ENCODE peak calls at places on chromosomes 11 and 22, in nine cellular contexts. One of them, this sample, is unnamed.

GRCh38 chr11:119800619-119801018 is 71.6 kb upstream of the NECTIN1 start:
- DNase-seq in lung: no peak
- DNase-seq in brain microvascular endothelial cell: no peak
- DNase-seq in GM23338: no peak
- DNase-seq in K562: no peak
- DNase-seq in upper lobe of right lung: no peak
- DNase-seq in neuronal stem cell: no peak
- DNase-seq in adrenal gland: no peak
- DNase-seq in transverse colon: no peak
- DNase-seq in this sample: no peak

GRCh38 chr22:39221999-39222686 is 22.6 kb downstream of the PDGFB start:
- DNase-seq in lung: no peak
- DNase-seq in brain microvascular endothelial cell: no peak
- DNase-seq in GM23338: no peak
- DNase-seq in K562: no peak
- DNase-seq in upper lobe of right lung: peak
- DNase-seq in neuronal stem cell: no peak
- DNase-seq in adrenal gland: no peak
- DNase-seq in transverse colon: no peak
- DNase-seq in this sample: no peak

GRCh38 chr22:20324139-20324516 is 4.3 kb upstream of the DGCR6L start:
- DNase-seq in lung: no peak
- DNase-seq in brain microvascular endothelial cell: no peak
- DNase-seq in GM23338: no peak
- DNase-seq in K562: no peak
- DNase-seq in upper lobe of right lung: no peak
- DNase-seq in neuronal stem cell: no peak
- DNase-seq in adrenal gland: no peak
- DNase-seq in transverse colon: no peak
- DNase-seq in this sample: peak

GRCh38 chr11:100793525-100793924 is 106.4 kb downstream of the ARHGAP42 start:
- DNase-seq in lung: no peak
- DNase-seq in brain microvascular endothelial cell: no peak
- DNase-seq in GM23338: no peak
- DNase-seq in K562: no peak
- DNase-seq in upper lobe of right lung: no peak
- DNase-seq in neuronal stem cell: no peak
- DNase-seq in adrenal gland: no peak
- DNase-seq in transverse colon: no peak
- DNase-seq in this sample: no peak

GRCh38 chr11:46236918-46237247 is 40.6 kb upstream of the CREB3L1 start:
- DNase-seq in lung: no peak
- DNase-seq in brain microvascular endothelial cell: no peak
- DNase-seq in GM23338: no peak
- DNase-seq in K562: no peak
- DNase-seq in upper lobe of right lung: peak
- DNase-seq in neuronal stem cell: no peak
- DNase-seq in adrenal gland: no peak
- DNase-seq in transverse colon: no peak
- DNase-seq in this sample: no peak

GRCh38 chr11:95337175-95337957 is 106.4 kb upstream of the SESN3 start:
- DNase-seq in lung: peak
- DNase-seq in brain microvascular endothelial cell: peak
- DNase-seq in GM23338: peak
- DNase-seq in K562: no peak
- DNase-seq in upper lobe of right lung: peak
- DNase-seq in neuronal stem cell: peak
- DNase-seq in adrenal gland: peak
- DNase-seq in transverse colon: peak
- DNase-seq in this sample: peak

GRCh38 chr11:116512841-116513240 is 259.9 kb downstream of the BUD13 start:
- DNase-seq in lung: no peak
- DNase-seq in brain microvascular endothelial cell: no peak
- DNase-seq in GM23338: no peak
- DNase-seq in K562: no peak
- DNase-seq in upper lobe of right lung: no peak
- DNase-seq in neuronal stem cell: no peak
- DNase-seq in adrenal gland: no peak
- DNase-seq in transverse colon: no peak
- DNase-seq in this sample: no peak

GRCh38 chr22:45228401-45228754 is 12.3 kb downstream of the KIAA0930 start:
- DNase-seq in lung: no peak
- DNase-seq in brain microvascular endothelial cell: no peak
- DNase-seq in GM23338: no peak
- DNase-seq in K562: no peak
- DNase-seq in upper lobe of right lung: no peak
- DNase-seq in neuronal stem cell: no peak
- DNase-seq in adrenal gland: no peak
- DNase-seq in transverse colon: no peak
- DNase-seq in this sample: no peak

GRCh38 chr11:77188912-77189491 is 61.0 kb downstream of the MYO7A start:
- DNase-seq in lung: no peak
- DNase-seq in brain microvascular endothelial cell: no peak
- DNase-seq in GM23338: peak
- DNase-seq in K562: no peak
- DNase-seq in upper lobe of right lung: no peak
- DNase-seq in neuronal stem cell: no peak
- DNase-seq in adrenal gland: no peak
- DNase-seq in transverse colon: peak
- DNase-seq in this sample: peak

GRCh38 chr11:61384271-61385242 is 7.8 kb upstream of the TMEM216 start:
- DNase-seq in lung: no peak
- DNase-seq in brain microvascular endothelial cell: no peak
- DNase-seq in GM23338: peak
- DNase-seq in K562: peak
- DNase-seq in upper lobe of right lung: peak
- DNase-seq in neuronal stem cell: no peak
- DNase-seq in adrenal gland: peak
- DNase-seq in transverse colon: no peak
- DNase-seq in this sample: no peak

GRCh38 chr22:46068908-46069481 is 81.3 kb upstream of the PPARA start:
- DNase-seq in lung: no peak
- DNase-seq in brain microvascular endothelial cell: no peak
- DNase-seq in GM23338: no peak
- DNase-seq in K562: no peak
- DNase-seq in upper lobe of right lung: peak
- DNase-seq in neuronal stem cell: no peak
- DNase-seq in adrenal gland: peak
- DNase-seq in transverse colon: peak
- DNase-seq in this sample: peak

GRCh38 chr11:58741127-58741526 is 9.4 kb upstream of the GLYAT start:
- DNase-seq in lung: no peak
- DNase-seq in brain microvascular endothelial cell: no peak
- DNase-seq in GM23338: no peak
- DNase-seq in K562: no peak
- DNase-seq in upper lobe of right lung: no peak
- DNase-seq in neuronal stem cell: no peak
- DNase-seq in adrenal gland: no peak
- DNase-seq in transverse colon: no peak
- DNase-seq in this sample: no peak

GRCh38 chr11:67644472-67645418 is 5.2 kb upstream of the TBX10 start:
- DNase-seq in lung: no peak
- DNase-seq in brain microvascular endothelial cell: no peak
- DNase-seq in GM23338: peak
- DNase-seq in K562: peak
- DNase-seq in upper lobe of right lung: peak
- DNase-seq in neuronal stem cell: no peak
- DNase-seq in adrenal gland: no peak
- DNase-seq in transverse colon: no peak
- DNase-seq in this sample: no peak

GRCh38 chr11:43268161-43268560 is 43.6 kb upstream of the API5 start:
- DNase-seq in lung: no peak
- DNase-seq in brain microvascular endothelial cell: no peak
- DNase-seq in GM23338: no peak
- DNase-seq in K562: no peak
- DNase-seq in upper lobe of right lung: no peak
- DNase-seq in neuronal stem cell: no peak
- DNase-seq in adrenal gland: peak
- DNase-seq in transverse colon: no peak
- DNase-seq in this sample: peak

GRCh38 chr11:66192181-66192888 is 76.1 kb upstream of the RAB1B start:
- DNase-seq in lung: no peak
- DNase-seq in brain microvascular endothelial cell: no peak
- DNase-seq in GM23338: no peak
- DNase-seq in K562: no peak
- DNase-seq in upper lobe of right lung: no peak
- DNase-seq in neuronal stem cell: no peak
- DNase-seq in adrenal gland: no peak
- DNase-seq in transverse colon: no peak
- DNase-seq in this sample: no peak

GRCh38 chr11:90449643-90450042 is 226.8 kb upstream of the CHORDC1 start:
- DNase-seq in lung: no peak
- DNase-seq in brain microvascular endothelial cell: no peak
- DNase-seq in GM23338: no peak
- DNase-seq in K562: no peak
- DNase-seq in upper lobe of right lung: no peak
- DNase-seq in neuronal stem cell: no peak
- DNase-seq in adrenal gland: no peak
- DNase-seq in transverse colon: no peak
- DNase-seq in this sample: no peak

GRCh38 chr11:10902301-10902700 is 44.4 kb upstream of the ZBED5 start:
- DNase-seq in lung: no peak
- DNase-seq in brain microvascular endothelial cell: no peak
- DNase-seq in GM23338: no peak
- DNase-seq in K562: no peak
- DNase-seq in upper lobe of right lung: no peak
- DNase-seq in neuronal stem cell: no peak
- DNase-seq in adrenal gland: no peak
- DNase-seq in transverse colon: no peak
- DNase-seq in this sample: no peak
- H3K27ac ChIP-seq in lung: no peak
- H3K27ac ChIP-seq in brain microvascular endothelial cell: no peak
- H3K27ac ChIP-seq in GM23338: no peak
- H3K27ac ChIP-seq in K562: peak
- H3K27ac ChIP-seq in upper lobe of right lung: peak
- H3K27ac ChIP-seq in neuronal stem cell: no peak
- H3K27ac ChIP-seq in adrenal gland: no peak
- H3K27ac ChIP-seq in transverse colon: peak
- H3K27ac ChIP-seq in this sample: no peak

GRCh38 chr11:130571947-130572584 is 123.6 kb downstream of the ADAMTS15 start:
- DNase-seq in lung: no peak
- DNase-seq in brain microvascular endothelial cell: no peak
- DNase-seq in GM23338: no peak
- DNase-seq in K562: no peak
- DNase-seq in upper lobe of right lung: no peak
- DNase-seq in neuronal stem cell: no peak
- DNase-seq in adrenal gland: no peak
- DNase-seq in transverse colon: no peak
- DNase-seq in this sample: no peak
- H3K4me3 ChIP-seq in lung: no peak
- H3K4me3 ChIP-seq in brain microvascular endothelial cell: no peak
- H3K4me3 ChIP-seq in GM23338: no peak
- H3K4me3 ChIP-seq in K562: no peak
- H3K4me3 ChIP-seq in upper lobe of right lung: no peak
- H3K4me3 ChIP-seq in neuronal stem cell: no peak
- H3K4me3 ChIP-seq in adrenal gland: no peak
- H3K4me3 ChIP-seq in transverse colon: no peak
- H3K4me3 ChIP-seq in this sample: no peak

DNA sequence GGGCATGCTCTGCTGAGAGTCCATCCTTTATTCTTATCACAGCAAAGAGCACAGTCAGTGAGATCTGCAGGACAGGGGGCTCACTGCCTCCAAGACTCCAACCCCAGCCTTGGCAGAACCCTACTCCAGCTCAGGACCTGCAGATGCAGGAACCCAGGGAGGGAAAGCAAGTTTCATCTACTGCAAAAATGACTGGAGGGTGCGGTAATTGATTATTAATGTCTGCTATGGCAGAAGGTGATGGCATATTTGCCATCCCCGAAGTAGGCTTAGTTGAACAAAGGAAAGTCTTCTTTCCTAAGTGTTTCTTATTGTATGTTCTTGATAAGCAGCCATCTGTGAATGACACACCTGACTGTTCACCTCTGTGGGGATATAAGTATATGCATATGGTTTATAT is 9.2 kb downstream of the SCUBE1 start:
- DNase-seq in lung: no peak
- DNase-seq in brain microvascular endothelial cell: no peak
- DNase-seq in GM23338: no peak
- DNase-seq in K562: no peak
- DNase-seq in upper lobe of right lung: no peak
- DNase-seq in neuronal stem cell: no peak
- DNase-seq in adrenal gland: no peak
- DNase-seq in transverse colon: no peak
- DNase-seq in this sample: no peak
- H3K27ac ChIP-seq in lung: no peak
- H3K27ac ChIP-seq in brain microvascular endothelial cell: no peak
- H3K27ac ChIP-seq in GM23338: no peak
- H3K27ac ChIP-seq in K562: no peak
- H3K27ac ChIP-seq in upper lobe of right lung: no peak
- H3K27ac ChIP-seq in neuronal stem cell: no peak
- H3K27ac ChIP-seq in adrenal gland: no peak
- H3K27ac ChIP-seq in transverse colon: no peak
- H3K27ac ChIP-seq in this sample: no peak

GRCh38 chr11:10566257-10566956 is 2.1 kb downstream of the LYVE1 start:
- DNase-seq in lung: no peak
- DNase-seq in brain microvascular endothelial cell: no peak
- DNase-seq in GM23338: no peak
- DNase-seq in K562: no peak
- DNase-seq in upper lobe of right lung: no peak
- DNase-seq in neuronal stem cell: no peak
- DNase-seq in adrenal gland: peak
- DNase-seq in transverse colon: no peak
- DNase-seq in this sample: no peak

GRCh38 chr11:10564692-10565318 is 3.7 kb downstream of the LYVE1 start:
- DNase-seq in lung: no peak
- DNase-seq in brain microvascular endothelial cell: no peak
- DNase-seq in GM23338: no peak
- DNase-seq in K562: no peak
- DNase-seq in upper lobe of right lung: no peak
- DNase-seq in neuronal stem cell: no peak
- DNase-seq in adrenal gland: peak
- DNase-seq in transverse colon: no peak
- DNase-seq in this sample: no peak

GRCh38 chr11:10567466-10567865 is 999 bp downstream of the LYVE1 start:
- DNase-seq in lung: no peak
- DNase-seq in brain microvascular endothelial cell: no peak
- DNase-seq in GM23338: no peak
- DNase-seq in K562: no peak
- DNase-seq in upper lobe of right lung: no peak
- DNase-seq in neuronal stem cell: no peak
- DNase-seq in adrenal gland: no peak
- DNase-seq in transverse colon: no peak
- DNase-seq in this sample: no peak

GRCh38 chr11:10564030-10564429 is 4.4 kb downstream of the LYVE1 start:
- DNase-seq in lung: no peak
- DNase-seq in brain microvascular endothelial cell: no peak
- DNase-seq in GM23338: no peak
- DNase-seq in K562: no peak
- DNase-seq in upper lobe of right lung: no peak
- DNase-seq in neuronal stem cell: no peak
- DNase-seq in adrenal gland: no peak
- DNase-seq in transverse colon: no peak
- DNase-seq in this sample: no peak

DNA sequence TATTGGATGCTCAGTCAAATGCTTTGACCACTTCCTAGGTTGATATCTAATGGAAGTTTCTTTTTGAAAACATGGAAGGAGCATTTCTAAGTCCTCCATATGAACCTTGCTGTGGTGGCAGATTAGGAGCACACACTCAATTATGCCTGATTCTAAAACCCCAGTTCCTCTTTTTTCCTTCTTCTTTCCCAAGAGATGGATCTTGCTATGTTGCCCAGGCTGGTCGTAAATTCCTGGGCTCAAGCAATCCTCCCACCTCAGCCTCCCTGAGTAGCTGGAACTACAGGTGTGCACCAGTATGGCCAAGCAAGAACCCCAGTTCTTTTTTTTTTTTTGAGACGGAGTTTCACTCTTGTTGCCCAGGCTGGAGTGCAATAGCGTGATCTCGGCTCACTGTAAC is 3.0 kb downstream of the LYVE1 start:
- DNase-seq in lung: no peak
- DNase-seq in brain microvascular endothelial cell: no peak
- DNase-seq in GM23338: no peak
- DNase-seq in K562: no peak
- DNase-seq in upper lobe of right lung: no peak
- DNase-seq in neuronal stem cell: no peak
- DNase-seq in adrenal gland: no peak
- DNase-seq in transverse colon: no peak
- DNase-seq in this sample: no peak
- H3K4me3 ChIP-seq in lung: no peak
- H3K4me3 ChIP-seq in brain microvascular endothelial cell: no peak
- H3K4me3 ChIP-seq in GM23338: no peak
- H3K4me3 ChIP-seq in K562: no peak
- H3K4me3 ChIP-seq in upper lobe of right lung: peak
- H3K4me3 ChIP-seq in neuronal stem cell: no peak
- H3K4me3 ChIP-seq in adrenal gland: no peak
- H3K4me3 ChIP-seq in transverse colon: no peak
- H3K4me3 ChIP-seq in this sample: no peak